ENCODE peak calls at places on chromosome 9, in nine cellular contexts. X, V, S, A, U, N, E, Y and P are unnamed samples.

GRCh38 chr9:88220652-88221051 is 82.4 kb upstream of the SPATA31C2 start:
- DNase-seq in X (no peak), V (no peak), S (no peak), A (no peak), U (no peak), N (no peak), E (no peak), Y (no peak), P (no peak)

GRCh38 chr9:138049779-138050471 is 172.3 kb downstream of the CACNA1B start:
- DNase-seq in X (no peak), V (no peak), S (no peak), A (no peak), U (peak), N (no peak), E (no peak), Y (no peak), P (no peak)

GRCh38 chr9:2180704-2181103 is 165.6 kb downstream of the SMARCA2 start:
- DNase-seq in X (no peak), V (no peak), S (no peak), A (no peak), U (no peak), N (no peak), E (no peak), Y (no peak), P (no peak)

GRCh38 chr9:105053209-105053652 is 125.3 kb upstream of the ABCA1 start:
- DNase-seq in X (no peak), V (no peak), S (peak), A (no peak), U (no peak), N (no peak), E (peak), Y (peak), P (peak)

GRCh38 chr9:28396058-28396457 is 822.8 kb upstream of the C9orf72 start:
- DNase-seq in X (no peak), V (no peak), S (no peak), A (no peak), U (no peak), N (no peak), E (no peak), Y (no peak), P (no peak)

GRCh38 chr9:84002344-84002743 is 21.7 kb downstream of the RMI1 start:
- DNase-seq in X (no peak), V (no peak), S (no peak), A (no peak), U (no peak), N (no peak), E (no peak), Y (no peak), P (peak)

GRCh38 chr9:36836486-36836885 is 197.6 kb downstream of the PAX5 start:
- DNase-seq in X (no peak), V (no peak), S (no peak), A (no peak), U (no peak), N (no peak), E (no peak), Y (no peak), P (no peak)

GRCh38 chr9:37438359-37438758 is 15.9 kb downstream of the GRHPR start:
- DNase-seq in X (no peak), V (no peak), S (no peak), A (no peak), U (no peak), N (no peak), E (no peak), Y (no peak), P (no peak)

GRCh38 chr9:23941051-23941450 is 115.0 kb upstream of the ELAVL2 start:
- DNase-seq in X (no peak), V (no peak), S (no peak), A (no peak), U (no peak), N (no peak), E (no peak), Y (no peak), P (no peak)

GRCh38 chr9:15513335-15513734 is 2.6 kb upstream of the PSIP1 start:
- DNase-seq in X (no peak), V (no peak), S (no peak), A (no peak), U (no peak), N (no peak), E (no peak), Y (peak), P (peak)

GRCh38 chr9:37395229-37395628 is 27.3 kb upstream of the GRHPR start:
- DNase-seq in X (no peak), V (no peak), S (no peak), A (no peak), U (no peak), N (no peak), E (no peak), Y (no peak), P (no peak)

GRCh38 chr9:107019216-107019615 is 156.2 kb downstream of the ZNF462 start:
- DNase-seq in X (peak), V (no peak), S (peak), A (no peak), U (no peak), N (no peak), E (no peak), Y (no peak), P (no peak)

GRCh38 chr9:89664896-89665329 is 60.1 kb downstream of the GADD45G start:
- DNase-seq in X (no peak), V (no peak), S (no peak), A (no peak), U (peak), N (no peak), E (no peak), Y (no peak), P (no peak)

GRCh38 chr9:137314561-137315560 is 12.8 kb upstream of the NRARP start:
- DNase-seq in X (no peak), V (no peak), S (no peak), A (no peak), U (no peak), N (no peak), E (no peak), Y (no peak), P (peak)

GRCh38 chr9:79757906-79758669 is 186.3 kb downstream of the TLE4 start:
- DNase-seq in X (no peak), V (no peak), S (peak), A (no peak), U (no peak), N (no peak), E (no peak), Y (peak), P (no peak)
- TF ChIP-seq CTCF in X (peak), V (peak), S (peak), A (peak), U (no peak), N (peak), E (peak), Y (no peak), P (peak)

DNA sequence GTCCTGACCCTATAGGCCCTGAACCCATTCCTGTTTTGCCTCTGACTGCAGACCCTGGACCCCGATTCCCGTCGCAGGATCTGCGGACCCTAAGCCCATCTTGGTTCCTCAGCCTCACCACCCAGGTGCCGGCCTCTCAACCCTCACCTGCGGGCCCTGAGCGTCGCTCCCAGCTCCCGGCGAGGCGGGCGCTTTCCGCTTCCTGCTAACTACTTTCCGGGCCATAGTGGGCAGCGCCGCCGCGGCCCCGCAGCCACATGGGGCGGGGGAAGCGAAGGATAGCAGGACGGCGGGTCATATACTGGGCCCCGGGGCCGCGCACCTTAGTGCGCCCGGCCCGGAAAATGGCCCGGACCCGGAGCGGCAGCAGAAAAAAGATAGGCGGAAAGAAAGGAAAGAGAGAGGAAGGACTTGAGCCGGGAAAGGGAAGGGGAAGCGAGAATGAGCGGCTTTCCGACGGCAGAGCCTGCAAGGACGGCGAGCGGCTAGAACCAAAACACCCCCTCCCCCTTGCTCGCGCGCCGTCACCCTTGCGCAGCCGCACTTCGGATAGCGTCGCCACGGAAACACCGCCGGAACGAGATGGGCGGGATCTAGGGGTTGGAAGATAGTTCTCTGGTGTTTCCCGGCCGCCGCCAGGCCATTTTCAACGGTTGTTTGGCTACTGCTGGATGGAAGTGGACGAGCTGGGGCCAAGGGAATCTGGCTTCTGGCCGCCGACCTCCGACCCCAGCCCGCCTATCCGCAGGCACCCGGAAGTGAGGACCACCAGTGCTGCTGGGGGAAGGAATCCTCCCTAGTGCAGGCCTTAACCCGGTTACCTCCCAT is at the start of gene DCAF12:
- DNase-seq in X (peak), V (peak), S (peak), A (peak), U (peak), N (peak), E (peak), Y (peak), P (peak)
- TF ChIP-seq CTCF in X (no peak), V (no peak), S (no peak), A (no peak), U (peak), N (no peak), E (peak), Y (no peak), P (no peak)

GRCh38 chr9:109560470-109561132 is 62.5 kb upstream of the PTPN3 start:
- DNase-seq in X (no peak), V (no peak), S (no peak), A (no peak), U (no peak), N (no peak), E (no peak), Y (peak), P (no peak)
- TF ChIP-seq CTCF in X (peak), V (no peak), S (no peak), A (no peak), U (no peak), N (no peak), E (peak), Y (peak), P (no peak)

GRCh38 chr9:6783753-6784152 is 26.0 kb downstream of the KDM4C start:
- DNase-seq in X (no peak), V (no peak), S (no peak), A (no peak), U (no peak), N (no peak), E (no peak), Y (no peak), P (no peak)

GRCh38 chr9:6785682-6786081 is 27.9 kb downstream of the KDM4C start:
- DNase-seq in X (no peak), V (no peak), S (no peak), A (no peak), U (no peak), N (no peak), E (no peak), Y (no peak), P (no peak)

GRCh38 chr9:6787793-6788174 is 30.0 kb downstream of the KDM4C start:
- DNase-seq in X (no peak), V (no peak), S (no peak), A (no peak), U (no peak), N (no peak), E (no peak), Y (no peak), P (no peak)

GRCh38 chr9:6793203-6793602 is 35.4 kb downstream of the KDM4C start:
- DNase-seq in X (no peak), V (no peak), S (no peak), A (no peak), U (no peak), N (no peak), E (no peak), Y (no peak), P (no peak)

GRCh38 chr9:6788175-6789016 is 30.6 kb downstream of the KDM4C start:
- DNase-seq in X (peak), V (no peak), S (peak), A (no peak), U (peak), N (no peak), E (no peak), Y (no peak), P (no peak)
- TF ChIP-seq CTCF in X (no peak), V (no peak), S (no peak), A (no peak), U (no peak), N (no peak), E (no peak), Y (no peak), P (no peak)

GRCh38 chr9:131585375-131585774 is 40.1 kb downstream of the PRRT1B start:
- DNase-seq in X (no peak), V (no peak), S (no peak), A (no peak), U (no peak), N (no peak), E (no peak), Y (peak), P (no peak)
- TF ChIP-seq CTCF in X (no peak), V (no peak), S (no peak), A (no peak), U (no peak), N (no peak), E (no peak), Y (no peak), P (no peak)

GRCh38 chr9:127143920-127144465 is 21.6 kb upstream of the ANGPTL2 start:
- DNase-seq in X (no peak), V (no peak), S (no peak), A (no peak), U (peak), N (no peak), E (no peak), Y (no peak), P (no peak)
- TF ChIP-seq CTCF in X (no peak), V (no peak), S (no peak), A (no peak), U (no peak), N (no peak), E (no peak), Y (no peak), P (no peak)